ENCODE peak calls at places on chromosomes 4 and X, in five cellular contexts. V, M, A, K and E are unnamed samples.
A peak's percentile ranks its signal among the peaks of the same experiment; 100 is the strongest.

GRCh38 chrX:111671668-111672067 is 9.3 kb upstream of the ALG13 start:
- DNase-seq in M (no peak), A (no peak), V (no peak), K (no peak), E (no peak)

GRCh38 chr4:1474126-1475090 is 68.2 kb upstream of the NKX1-1 start:
- DNase-seq in M (no peak), A (no peak), V (no peak), K (no peak), E (no peak)

GRCh38 chr4:181677203-181677602 is 566.0 kb upstream of the TENM3 start:
- DNase-seq in A (no peak), K (no peak), M (no peak), V (no peak), E (no peak)

GRCh38 chrX:19630776-19631707 is 115.7 kb upstream of the MAP3K15 start:
- DNase-seq in A (no peak), V (peak; percentile 65), M (no peak), K (no peak), E (no peak)

GRCh38 chr4:993111-994029 is at the start of gene SLC26A1:
- DNase-seq in K (no peak), V (peak; percentile 68), M (peak; percentile 53), A (peak; percentile 52), E (no peak)

GRCh38 chr4:142567199-142567598 is 278.9 kb downstream of the INPP4B start:
- DNase-seq in M (no peak), K (no peak), V (peak; percentile 45), A (peak; percentile 35), E (no peak)

GRCh38 chrX:149704664-149705063 is 7.2 kb upstream of the MAGEA11 start:
- DNase-seq in M (no peak), V (no peak), K (no peak), A (no peak), E (no peak)

GRCh38 chrX:142295190-142295589 is 90.1 kb upstream of the MAGEC2 start:
- DNase-seq in A (no peak), K (no peak), M (no peak), V (no peak), E (no peak)

GRCh38 chrX:19343462-19344206 is at the start of gene PDHA1:
- DNase-seq in M (peak; percentile 95), A (peak; percentile 95), V (peak; percentile 93), K (peak; percentile 94), E (peak; percentile 90)

DNA sequence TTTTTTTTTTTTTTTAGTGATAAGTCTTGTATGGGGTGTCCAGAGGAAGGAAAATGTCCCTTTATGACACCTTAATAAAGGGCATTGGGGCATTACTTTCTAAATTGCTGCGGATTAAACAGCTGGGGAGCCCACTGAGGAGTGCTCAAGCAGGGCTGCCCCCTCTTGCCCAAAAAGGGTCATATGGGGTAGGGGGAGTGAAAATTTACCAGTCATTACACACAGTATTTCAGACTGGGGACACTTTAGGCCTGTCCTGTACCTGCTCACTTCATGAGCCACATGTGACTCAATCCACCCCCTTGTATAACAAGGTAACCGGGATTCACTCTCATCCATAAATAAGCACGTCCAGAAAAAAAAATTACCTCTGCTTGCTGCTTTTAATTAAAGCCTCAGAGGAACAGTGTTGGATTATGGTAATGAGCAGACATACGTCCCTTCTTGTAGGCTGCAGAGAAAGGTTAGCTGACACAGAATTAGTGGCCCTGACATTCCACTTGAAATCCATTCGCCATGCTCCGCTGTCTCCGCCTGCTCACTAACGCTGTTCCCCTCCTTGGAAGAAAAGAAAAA is 1.8 kb downstream of the PRDM8 start:
- DNase-seq in M (no peak), A (no peak), V (no peak), K (no peak), E (no peak)
- H3K4me3 ChIP-seq in M (no peak overlapping the region), A (no peak overlapping the region), V (no peak overlapping the region), K (no peak overlapping the region), E (peak overlapping the region; percentile 47)

GRCh38 chr4:163107754-163108153 is 58.9 kb downstream of the NAF1 start:
- DNase-seq in M (no peak), K (no peak), A (no peak), V (peak; percentile 5), E (no peak)
- TF ChIP-seq CTCF in M (peak; percentile 17), K (no peak), A (no peak), V (no peak), E (no peak)

DNA sequence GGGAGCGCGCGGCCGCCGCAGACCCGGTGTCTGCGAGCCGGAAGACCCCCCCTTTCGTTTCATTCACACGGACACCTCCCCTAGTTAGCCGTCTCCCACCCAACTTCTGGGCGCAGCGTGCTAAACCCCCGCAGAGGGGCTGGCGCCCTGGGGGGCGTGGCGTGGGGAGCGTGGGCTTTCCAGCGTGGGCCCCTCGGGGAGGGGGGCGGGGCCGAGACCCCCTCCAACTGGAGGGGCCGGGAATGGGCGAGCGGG is 1.1 kb downstream of the FHDC1 start:
- DNase-seq in K (no peak), A (no peak), V (peak; percentile 1), M (no peak), E (no peak)
- H3K27me3 ChIP-seq in K (peaks cover 16% of the 10 kb centered on the region), A (peaks cover 45% of the 10 kb centered on the region), V (no peaks in the 10 kb centered on the region), M (no peaks in the 10 kb centered on the region), E (no peaks in the 10 kb centered on the region)

GRCh38 chr4:3197366-3198105 is 51.4 kb upstream of the MSANTD1 start:
- DNase-seq in K (no peak), M (no peak), V (no peak), A (no peak), E (no peak)
- H3K4me3 ChIP-seq in K (no peak overlapping the region), M (no peak overlapping the region), V (no peak overlapping the region), A (no peak overlapping the region), E (no peak overlapping the region)

GRCh38 chr4:15779336-15779735 is 1.2 kb downstream of the CD38 start:
- DNase-seq in V (no peak), A (peak; percentile 33), K (peak; percentile 29), M (peak; percentile 16), E (peak; percentile 54)
- TF ChIP-seq CTCF in V (no peak), A (peak; percentile 13), K (peak; percentile 30), M (peak; percentile 4), E (peak; percentile 64)